ENCODE peak calls at places on chromosomes 12 and 14, in ten cellular contexts. One of them, this sample, is unnamed.

GRCh38 chr12:77837876-77838291 is 7.2 kb downstream of the NAV3 start:
- DNase-seq in memory B cell: no peak
- DNase-seq in dermis microvascular lymphatic vessel endothelial cell: no peak
- DNase-seq in mesenchymal stem cell: no peak
- DNase-seq in transverse colon: no peak
- DNase-seq in EL: no peak
- DNase-seq in AG09319: no peak
- DNase-seq in fibroblast of the aortic adventitia: peak
- DNase-seq in left ventricle myocardium superior: peak
- DNase-seq in activated CD8-positive, alpha-beta memory T cell treated with anti-CD3 and anti-CD28 coated beads, Interleukin-2, amount 10 ng/mL, durations not matched to agents 7 days and 5 days: no peak
- DNase-seq in this sample: peak

GRCh38 chr12:12181516-12181915 is 85.3 kb downstream of the LRP6 start:
- DNase-seq in AG09319: no peak
- DNase-seq in left ventricle myocardium superior: no peak
- DNase-seq in dermis microvascular lymphatic vessel endothelial cell: no peak
- DNase-seq in memory B cell: no peak
- DNase-seq in mesenchymal stem cell: no peak
- DNase-seq in EL: peak
- DNase-seq in fibroblast of the aortic adventitia: peak
- DNase-seq in activated CD8-positive, alpha-beta memory T cell treated with anti-CD3 and anti-CD28 coated beads, Interleukin-2, amount 10 ng/mL, durations not matched to agents 7 days and 5 days: no peak
- DNase-seq in transverse colon: no peak
- DNase-seq in this sample: no peak

GRCh38 chr14:23895480-23895879 is 58.1 kb upstream of the DHRS4 start:
- DNase-seq in left ventricle myocardium superior: no peak
- DNase-seq in dermis microvascular lymphatic vessel endothelial cell: no peak
- DNase-seq in transverse colon: no peak
- DNase-seq in fibroblast of the aortic adventitia: peak
- DNase-seq in activated CD8-positive, alpha-beta memory T cell treated with anti-CD3 and anti-CD28 coated beads, Interleukin-2, amount 10 ng/mL, durations not matched to agents 7 days and 5 days: no peak
- DNase-seq in AG09319: no peak
- DNase-seq in EL: no peak
- DNase-seq in memory B cell: no peak
- DNase-seq in mesenchymal stem cell: no peak
- DNase-seq in this sample: no peak

GRCh38 chr14:100159107-100159864 is at the start of gene DEGS2:
- DNase-seq in transverse colon: peak
- DNase-seq in left ventricle myocardium superior: no peak
- DNase-seq in AG09319: no peak
- DNase-seq in mesenchymal stem cell: no peak
- DNase-seq in fibroblast of the aortic adventitia: no peak
- DNase-seq in memory B cell: peak
- DNase-seq in EL: no peak
- DNase-seq in activated CD8-positive, alpha-beta memory T cell treated with anti-CD3 and anti-CD28 coated beads, Interleukin-2, amount 10 ng/mL, durations not matched to agents 7 days and 5 days: peak
- DNase-seq in dermis microvascular lymphatic vessel endothelial cell: no peak
- DNase-seq in this sample: no peak

GRCh38 chr14:64279719-64280668 is 14.2 kb downstream of the ESR2 start:
- DNase-seq in left ventricle myocardium superior: no peak
- DNase-seq in AG09319: no peak
- DNase-seq in activated CD8-positive, alpha-beta memory T cell treated with anti-CD3 and anti-CD28 coated beads, Interleukin-2, amount 10 ng/mL, durations not matched to agents 7 days and 5 days: peak
- DNase-seq in fibroblast of the aortic adventitia: peak
- DNase-seq in transverse colon: no peak
- DNase-seq in memory B cell: no peak
- DNase-seq in EL: no peak
- DNase-seq in dermis microvascular lymphatic vessel endothelial cell: peak
- DNase-seq in mesenchymal stem cell: no peak
- DNase-seq in this sample: no peak

GRCh38 chr12:93682846-93683261 is 5.7 kb downstream of the CRADD start:
- DNase-seq in AG09319: no peak
- DNase-seq in mesenchymal stem cell: no peak
- DNase-seq in activated CD8-positive, alpha-beta memory T cell treated with anti-CD3 and anti-CD28 coated beads, Interleukin-2, amount 10 ng/mL, durations not matched to agents 7 days and 5 days: no peak
- DNase-seq in memory B cell: no peak
- DNase-seq in fibroblast of the aortic adventitia: no peak
- DNase-seq in left ventricle myocardium superior: peak
- DNase-seq in EL: no peak
- DNase-seq in dermis microvascular lymphatic vessel endothelial cell: no peak
- DNase-seq in transverse colon: no peak
- DNase-seq in this sample: no peak

GRCh38 chr12:125794401-125794800 is 729.2 kb downstream of the AACS start:
- DNase-seq in fibroblast of the aortic adventitia: peak
- DNase-seq in left ventricle myocardium superior: no peak
- DNase-seq in memory B cell: no peak
- DNase-seq in EL: no peak
- DNase-seq in transverse colon: no peak
- DNase-seq in activated CD8-positive, alpha-beta memory T cell treated with anti-CD3 and anti-CD28 coated beads, Interleukin-2, amount 10 ng/mL, durations not matched to agents 7 days and 5 days: no peak
- DNase-seq in AG09319: no peak
- DNase-seq in dermis microvascular lymphatic vessel endothelial cell: no peak
- DNase-seq in mesenchymal stem cell: no peak
- DNase-seq in this sample: no peak

GRCh38 chr12:64609543-64610091 is 678 bp upstream of the RASSF3 start:
- DNase-seq in transverse colon: no peak
- DNase-seq in memory B cell: no peak
- DNase-seq in fibroblast of the aortic adventitia: peak
- DNase-seq in AG09319: no peak
- DNase-seq in mesenchymal stem cell: peak
- DNase-seq in dermis microvascular lymphatic vessel endothelial cell: no peak
- DNase-seq in left ventricle myocardium superior: no peak
- DNase-seq in activated CD8-positive, alpha-beta memory T cell treated with anti-CD3 and anti-CD28 coated beads, Interleukin-2, amount 10 ng/mL, durations not matched to agents 7 days and 5 days: no peak
- DNase-seq in EL: no peak
- DNase-seq in this sample: no peak

GRCh38 chr12:123654129-123654701 is 16.7 kb upstream of the TCTN2 start:
- DNase-seq in transverse colon: no peak
- DNase-seq in activated CD8-positive, alpha-beta memory T cell treated with anti-CD3 and anti-CD28 coated beads, Interleukin-2, amount 10 ng/mL, durations not matched to agents 7 days and 5 days: no peak
- DNase-seq in dermis microvascular lymphatic vessel endothelial cell: no peak
- DNase-seq in AG09319: no peak
- DNase-seq in left ventricle myocardium superior: no peak
- DNase-seq in memory B cell: no peak
- DNase-seq in fibroblast of the aortic adventitia: no peak
- DNase-seq in mesenchymal stem cell: no peak
- DNase-seq in EL: no peak
- DNase-seq in this sample: no peak

GRCh38 chr12:49627752-49628360 is 4.5 kb downstream of the PRPF40B start:
- DNase-seq in activated CD8-positive, alpha-beta memory T cell treated with anti-CD3 and anti-CD28 coated beads, Interleukin-2, amount 10 ng/mL, durations not matched to agents 7 days and 5 days: no peak
- DNase-seq in fibroblast of the aortic adventitia: peak
- DNase-seq in left ventricle myocardium superior: no peak
- DNase-seq in dermis microvascular lymphatic vessel endothelial cell: no peak
- DNase-seq in EL: peak
- DNase-seq in mesenchymal stem cell: peak
- DNase-seq in memory B cell: no peak
- DNase-seq in AG09319: no peak
- DNase-seq in transverse colon: no peak
- DNase-seq in this sample: no peak

GRCh38 chr12:121095544-121096198 is 37.0 kb upstream of the P2RX7 start:
- DNase-seq in EL: peak
- DNase-seq in activated CD8-positive, alpha-beta memory T cell treated with anti-CD3 and anti-CD28 coated beads, Interleukin-2, amount 10 ng/mL, durations not matched to agents 7 days and 5 days: peak
- DNase-seq in memory B cell: peak
- DNase-seq in left ventricle myocardium superior: peak
- DNase-seq in AG09319: peak
- DNase-seq in fibroblast of the aortic adventitia: peak
- DNase-seq in mesenchymal stem cell: peak
- DNase-seq in dermis microvascular lymphatic vessel endothelial cell: peak
- DNase-seq in transverse colon: peak
- DNase-seq in this sample: peak

GRCh38 chr12:43277630-43278267 is 274.3 kb downstream of the ADAMTS20 start:
- DNase-seq in EL: peak
- DNase-seq in mesenchymal stem cell: peak
- DNase-seq in memory B cell: no peak
- DNase-seq in AG09319: no peak
- DNase-seq in activated CD8-positive, alpha-beta memory T cell treated with anti-CD3 and anti-CD28 coated beads, Interleukin-2, amount 10 ng/mL, durations not matched to agents 7 days and 5 days: no peak
- DNase-seq in fibroblast of the aortic adventitia: peak
- DNase-seq in left ventricle myocardium superior: no peak
- DNase-seq in dermis microvascular lymphatic vessel endothelial cell: no peak
- DNase-seq in transverse colon: no peak
- DNase-seq in this sample: no peak

GRCh38 chr14:64266206-64266605 is 28.0 kb downstream of the ESR2 start:
- DNase-seq in dermis microvascular lymphatic vessel endothelial cell: no peak
- DNase-seq in left ventricle myocardium superior: no peak
- DNase-seq in mesenchymal stem cell: peak
- DNase-seq in EL: peak
- DNase-seq in AG09319: no peak
- DNase-seq in activated CD8-positive, alpha-beta memory T cell treated with anti-CD3 and anti-CD28 coated beads, Interleukin-2, amount 10 ng/mL, durations not matched to agents 7 days and 5 days: no peak
- DNase-seq in fibroblast of the aortic adventitia: peak
- DNase-seq in memory B cell: no peak
- DNase-seq in transverse colon: no peak
- DNase-seq in this sample: no peak

GRCh38 chr14:97299661-97300060 is 502.5 kb downstream of the VRK1 start:
- DNase-seq in EL: no peak
- DNase-seq in dermis microvascular lymphatic vessel endothelial cell: no peak
- DNase-seq in activated CD8-positive, alpha-beta memory T cell treated with anti-CD3 and anti-CD28 coated beads, Interleukin-2, amount 10 ng/mL, durations not matched to agents 7 days and 5 days: peak
- DNase-seq in mesenchymal stem cell: no peak
- DNase-seq in transverse colon: no peak
- DNase-seq in AG09319: no peak
- DNase-seq in fibroblast of the aortic adventitia: no peak
- DNase-seq in memory B cell: no peak
- DNase-seq in left ventricle myocardium superior: no peak
- DNase-seq in this sample: no peak

GRCh38 chr12:30461011-30461670 is 234.5 kb downstream of the IPO8 start:
- DNase-seq in transverse colon: no peak
- DNase-seq in fibroblast of the aortic adventitia: peak
- DNase-seq in EL: no peak
- DNase-seq in left ventricle myocardium superior: no peak
- DNase-seq in dermis microvascular lymphatic vessel endothelial cell: no peak
- DNase-seq in AG09319: no peak
- DNase-seq in mesenchymal stem cell: no peak
- DNase-seq in activated CD8-positive, alpha-beta memory T cell treated with anti-CD3 and anti-CD28 coated beads, Interleukin-2, amount 10 ng/mL, durations not matched to agents 7 days and 5 days: no peak
- DNase-seq in memory B cell: no peak
- DNase-seq in this sample: no peak

GRCh38 chr12:120710805-120711296 is 593 bp downstream of the UNC119B start:
- DNase-seq in memory B cell: peak
- DNase-seq in left ventricle myocardium superior: no peak
- DNase-seq in fibroblast of the aortic adventitia: no peak
- DNase-seq in mesenchymal stem cell: peak
- DNase-seq in dermis microvascular lymphatic vessel endothelial cell: no peak
- DNase-seq in transverse colon: peak
- DNase-seq in AG09319: no peak
- DNase-seq in EL: no peak
- DNase-seq in activated CD8-positive, alpha-beta memory T cell treated with anti-CD3 and anti-CD28 coated beads, Interleukin-2, amount 10 ng/mL, durations not matched to agents 7 days and 5 days: peak
- DNase-seq in this sample: no peak

GRCh38 chr12:6230321-6231110 is 30.3 kb downstream of the CD9 start:
- DNase-seq in activated CD8-positive, alpha-beta memory T cell treated with anti-CD3 and anti-CD28 coated beads, Interleukin-2, amount 10 ng/mL, durations not matched to agents 7 days and 5 days: peak
- DNase-seq in left ventricle myocardium superior: peak
- DNase-seq in mesenchymal stem cell: no peak
- DNase-seq in EL: no peak
- DNase-seq in dermis microvascular lymphatic vessel endothelial cell: no peak
- DNase-seq in transverse colon: peak
- DNase-seq in fibroblast of the aortic adventitia: no peak
- DNase-seq in AG09319: no peak
- DNase-seq in memory B cell: peak
- DNase-seq in this sample: no peak

GRCh38 chr12:106282457-106283097 is 20.0 kb upstream of the TCP11L2 start:
- DNase-seq in activated CD8-positive, alpha-beta memory T cell treated with anti-CD3 and anti-CD28 coated beads, Interleukin-2, amount 10 ng/mL, durations not matched to agents 7 days and 5 days: peak
- DNase-seq in mesenchymal stem cell: peak
- DNase-seq in memory B cell: peak
- DNase-seq in left ventricle myocardium superior: peak
- DNase-seq in EL: peak
- DNase-seq in dermis microvascular lymphatic vessel endothelial cell: peak
- DNase-seq in AG09319: no peak
- DNase-seq in transverse colon: peak
- DNase-seq in fibroblast of the aortic adventitia: peak
- DNase-seq in this sample: no peak

GRCh38 chr12:111758120-111758561 is 8.6 kb upstream of the ALDH2 start:
- DNase-seq in dermis microvascular lymphatic vessel endothelial cell: no peak
- DNase-seq in memory B cell: no peak
- DNase-seq in EL: no peak
- DNase-seq in mesenchymal stem cell: no peak
- DNase-seq in activated CD8-positive, alpha-beta memory T cell treated with anti-CD3 and anti-CD28 coated beads, Interleukin-2, amount 10 ng/mL, durations not matched to agents 7 days and 5 days: no peak
- DNase-seq in AG09319: no peak
- DNase-seq in left ventricle myocardium superior: peak
- DNase-seq in transverse colon: no peak
- DNase-seq in fibroblast of the aortic adventitia: no peak
- DNase-seq in this sample: no peak

GRCh38 chr12:16112626-16113560 is 164.6 kb downstream of the SLC15A5 start:
- DNase-seq in memory B cell: no peak
- DNase-seq in activated CD8-positive, alpha-beta memory T cell treated with anti-CD3 and anti-CD28 coated beads, Interleukin-2, amount 10 ng/mL, durations not matched to agents 7 days and 5 days: no peak
- DNase-seq in mesenchymal stem cell: no peak
- DNase-seq in left ventricle myocardium superior: no peak
- DNase-seq in EL: no peak
- DNase-seq in fibroblast of the aortic adventitia: peak
- DNase-seq in AG09319: peak
- DNase-seq in dermis microvascular lymphatic vessel endothelial cell: no peak
- DNase-seq in transverse colon: no peak
- DNase-seq in this sample: no peak

GRCh38 chr12:171743-172705 is 41.9 kb downstream of the SLC6A12 start:
- DNase-seq in mesenchymal stem cell: no peak
- DNase-seq in transverse colon: peak
- DNase-seq in EL: no peak
- DNase-seq in dermis microvascular lymphatic vessel endothelial cell: no peak
- DNase-seq in left ventricle myocardium superior: peak
- DNase-seq in activated CD8-positive, alpha-beta memory T cell treated with anti-CD3 and anti-CD28 coated beads, Interleukin-2, amount 10 ng/mL, durations not matched to agents 7 days and 5 days: no peak
- DNase-seq in memory B cell: no peak
- DNase-seq in AG09319: no peak
- DNase-seq in fibroblast of the aortic adventitia: no peak
- DNase-seq in this sample: no peak

GRCh38 chr14:94591871-94592270 is 10.6 kb downstream of the SERPINA5 start:
- DNase-seq in dermis microvascular lymphatic vessel endothelial cell: no peak
- DNase-seq in EL: no peak
- DNase-seq in memory B cell: no peak
- DNase-seq in fibroblast of the aortic adventitia: no peak
- DNase-seq in mesenchymal stem cell: no peak
- DNase-seq in activated CD8-positive, alpha-beta memory T cell treated with anti-CD3 and anti-CD28 coated beads, Interleukin-2, amount 10 ng/mL, durations not matched to agents 7 days and 5 days: no peak
- DNase-seq in left ventricle myocardium superior: no peak
- DNase-seq in AG09319: no peak
- DNase-seq in transverse colon: no peak
- DNase-seq in this sample: no peak

GRCh38 chr12:103387385-103387784 is 108.4 kb downstream of the C12orf42 start:
- DNase-seq in transverse colon: no peak
- DNase-seq in EL: no peak
- DNase-seq in AG09319: no peak
- DNase-seq in activated CD8-positive, alpha-beta memory T cell treated with anti-CD3 and anti-CD28 coated beads, Interleukin-2, amount 10 ng/mL, durations not matched to agents 7 days and 5 days: no peak
- DNase-seq in fibroblast of the aortic adventitia: no peak
- DNase-seq in left ventricle myocardium superior: no peak
- DNase-seq in mesenchymal stem cell: no peak
- DNase-seq in dermis microvascular lymphatic vessel endothelial cell: no peak
- DNase-seq in memory B cell: no peak
- DNase-seq in this sample: no peak

GRCh38 chr12:49763006-49763591 is 21.7 kb downstream of the TMBIM6 start:
- DNase-seq in EL: peak
- DNase-seq in activated CD8-positive, alpha-beta memory T cell treated with anti-CD3 and anti-CD28 coated beads, Interleukin-2, amount 10 ng/mL, durations not matched to agents 7 days and 5 days: peak
- DNase-seq in fibroblast of the aortic adventitia: peak
- DNase-seq in dermis microvascular lymphatic vessel endothelial cell: peak
- DNase-seq in transverse colon: peak
- DNase-seq in mesenchymal stem cell: peak
- DNase-seq in AG09319: no peak
- DNase-seq in memory B cell: peak
- DNase-seq in left ventricle myocardium superior: peak
- DNase-seq in this sample: peak

GRCh38 chr14:21098892-21099595 is 589 bp upstream of the ZNF219 start:
- DNase-seq in fibroblast of the aortic adventitia: no peak
- DNase-seq in activated CD8-positive, alpha-beta memory T cell treated with anti-CD3 and anti-CD28 coated beads, Interleukin-2, amount 10 ng/mL, durations not matched to agents 7 days and 5 days: no peak
- DNase-seq in mesenchymal stem cell: no peak
- DNase-seq in transverse colon: no peak
- DNase-seq in EL: no peak
- DNase-seq in memory B cell: no peak
- DNase-seq in left ventricle myocardium superior: no peak
- DNase-seq in dermis microvascular lymphatic vessel endothelial cell: no peak
- DNase-seq in AG09319: no peak
- DNase-seq in this sample: no peak

GRCh38 chr14:21071225-21072041 is 1.3 kb downstream of the ARHGEF40 start:
- DNase-seq in AG09319: peak
- DNase-seq in activated CD8-positive, alpha-beta memory T cell treated with anti-CD3 and anti-CD28 coated beads, Interleukin-2, amount 10 ng/mL, durations not matched to agents 7 days and 5 days: peak
- DNase-seq in memory B cell: peak
- DNase-seq in fibroblast of the aortic adventitia: peak
- DNase-seq in transverse colon: peak
- DNase-seq in mesenchymal stem cell: peak
- DNase-seq in EL: peak
- DNase-seq in left ventricle myocardium superior: peak
- DNase-seq in dermis microvascular lymphatic vessel endothelial cell: no peak
- DNase-seq in this sample: peak

GRCh38 chr12:23949212-23950010 is at the start of gene SOX5:
- DNase-seq in dermis microvascular lymphatic vessel endothelial cell: no peak
- DNase-seq in fibroblast of the aortic adventitia: peak
- DNase-seq in EL: no peak
- DNase-seq in transverse colon: no peak
- DNase-seq in mesenchymal stem cell: peak
- DNase-seq in activated CD8-positive, alpha-beta memory T cell treated with anti-CD3 and anti-CD28 coated beads, Interleukin-2, amount 10 ng/mL, durations not matched to agents 7 days and 5 days: no peak
- DNase-seq in left ventricle myocardium superior: peak
- DNase-seq in memory B cell: no peak
- DNase-seq in AG09319: peak
- DNase-seq in this sample: no peak

GRCh38 chr12:18224745-18225144 is 36.6 kb upstream of the PIK3C2G start:
- DNase-seq in transverse colon: no peak
- DNase-seq in fibroblast of the aortic adventitia: peak
- DNase-seq in AG09319: peak
- DNase-seq in dermis microvascular lymphatic vessel endothelial cell: peak
- DNase-seq in mesenchymal stem cell: peak
- DNase-seq in EL: peak
- DNase-seq in left ventricle myocardium superior: no peak
- DNase-seq in activated CD8-positive, alpha-beta memory T cell treated with anti-CD3 and anti-CD28 coated beads, Interleukin-2, amount 10 ng/mL, durations not matched to agents 7 days and 5 days: no peak
- DNase-seq in memory B cell: no peak
- DNase-seq in this sample: peak

This sample was measured in smooth muscle cell of the brain vasculature.